ENCODE peak calls at places on chromosomes 5 and 9, in six cellular contexts. One of them, this sample, is unnamed.
A peak's percentile ranks its signal among the peaks of the same experiment; 100 is the strongest.

GRCh38 chr5:92939428-92939827 is 641.6 kb downstream of the NR2F1-AS1 start:
- DNase-seq in GM23248: no peak
- DNase-seq in mesendoderm: peak; percentile 51
- DNase-seq in kidney: no peak
- DNase-seq in MM.1S: no peak
- DNase-seq in H1: no peak
- DNase-seq in this sample: no peak

GRCh38 chr5:60436518-60436917 is 263.4 kb downstream of the DEPDC1B start:
- DNase-seq in GM23248: no peak
- DNase-seq in mesendoderm: no peak
- DNase-seq in kidney: no peak
- DNase-seq in MM.1S: no peak
- DNase-seq in H1: no peak
- DNase-seq in this sample: no peak

GRCh38 chr5:143554194-143554717 is 150.8 kb upstream of the NR3C1 start:
- DNase-seq in GM23248: peak; percentile 98
- DNase-seq in mesendoderm: no peak
- DNase-seq in kidney: no peak
- DNase-seq in MM.1S: peak; percentile 20
- DNase-seq in H1: no peak
- DNase-seq in this sample: no peak

GRCh38 chr5:62328772-62329491 is 22.9 kb downstream of the KIF2A start:
- DNase-seq in GM23248: no peak
- DNase-seq in mesendoderm: no peak
- DNase-seq in kidney: no peak
- DNase-seq in MM.1S: no peak
- DNase-seq in H1: no peak
- DNase-seq in this sample: no peak

GRCh38 chr5:57780959-57781325 is 298.3 kb upstream of the ACTBL2 start:
- DNase-seq in GM23248: no peak
- DNase-seq in mesendoderm: no peak
- DNase-seq in kidney: no peak
- DNase-seq in MM.1S: no peak
- DNase-seq in H1: no peak
- DNase-seq in this sample: no peak

GRCh38 chr5:173016069-173016455 is 32.5 kb downstream of the ATP6V0E1 start:
- DNase-seq in GM23248: no peak
- DNase-seq in mesendoderm: peak; percentile 83
- DNase-seq in kidney: no peak
- DNase-seq in MM.1S: no peak
- DNase-seq in H1: no peak
- DNase-seq in this sample: peak; percentile 62

GRCh38 chr5:78889759-78890158 is 95.4 kb downstream of the ARSB start:
- DNase-seq in GM23248: peak; percentile 92
- DNase-seq in mesendoderm: no peak
- DNase-seq in kidney: no peak
- DNase-seq in MM.1S: no peak
- DNase-seq in H1: no peak
- DNase-seq in this sample: no peak

GRCh38 chr9:35862328-35862727 is 7.9 kb downstream of the OR13J1 start:
- DNase-seq in GM23248: no peak
- DNase-seq in mesendoderm: no peak
- DNase-seq in kidney: no peak
- DNase-seq in MM.1S: no peak
- DNase-seq in H1: no peak
- DNase-seq in this sample: no peak

GRCh38 chr9:115241641-115242040 is 123.7 kb upstream of the TNC start:
- DNase-seq in GM23248: no peak
- DNase-seq in mesendoderm: no peak
- DNase-seq in kidney: no peak
- DNase-seq in MM.1S: no peak
- DNase-seq in H1: no peak
- DNase-seq in this sample: no peak

GRCh38 chr5:54740141-54740540 is 222.6 kb downstream of the SNX18 start:
- DNase-seq in GM23248: no peak
- DNase-seq in mesendoderm: no peak
- DNase-seq in kidney: no peak
- DNase-seq in MM.1S: no peak
- DNase-seq in H1: no peak
- DNase-seq in this sample: no peak

GRCh38 chr5:177131711-177132503 is 1.7 kb upstream of the NSD1 start:
- DNase-seq in GM23248: no peak
- DNase-seq in mesendoderm: peak; percentile 70
- DNase-seq in kidney: peak; percentile 84
- DNase-seq in MM.1S: no peak
- DNase-seq in H1: no peak
- DNase-seq in this sample: peak; percentile 84

GRCh38 chr5:10521466-10522223 is 42.2 kb upstream of the ANKRD33B start:
- DNase-seq in GM23248: no peak
- DNase-seq in mesendoderm: peak; percentile 62
- DNase-seq in kidney: peak; percentile 15
- DNase-seq in MM.1S: no peak
- DNase-seq in H1: no peak
- DNase-seq in this sample: peak; percentile 84

GRCh38 chr5:37717613-37718431 is 122.0 kb downstream of the GDNF start:
- DNase-seq in GM23248: peak; percentile 53
- DNase-seq in mesendoderm: peak; percentile 10
- DNase-seq in kidney: no peak
- DNase-seq in MM.1S: no peak
- DNase-seq in H1: no peak
- DNase-seq in this sample: no peak

GRCh38 chr9:114163517-114163924 is 8.2 kb downstream of the COL27A1 start:
- DNase-seq in GM23248: peak; percentile 72
- DNase-seq in mesendoderm: peak; percentile 61
- DNase-seq in kidney: peak; percentile 89
- DNase-seq in MM.1S: peak; percentile 61
- DNase-seq in H1: no peak
- DNase-seq in this sample: peak; percentile 76

GRCh38 chr5:81156732-81157131 is 76.4 kb upstream of the CKMT2 start:
- DNase-seq in GM23248: no peak
- DNase-seq in mesendoderm: no peak
- DNase-seq in kidney: no peak
- DNase-seq in MM.1S: no peak
- DNase-seq in H1: no peak
- DNase-seq in this sample: no peak

GRCh38 chr5:135355182-135355581 is 43.8 kb downstream of the MACROH2A1 start:
- DNase-seq in GM23248: peak; percentile 67
- DNase-seq in mesendoderm: no peak
- DNase-seq in kidney: no peak
- DNase-seq in MM.1S: no peak
- DNase-seq in H1: no peak
- DNase-seq in this sample: no peak
- H3K9ac ChIP-seq in GM23248: peak overlapping the region; percentile 35
- H3K9ac ChIP-seq in mesendoderm: no peak overlapping the region
- H3K9ac ChIP-seq in kidney: no peak overlapping the region
- H3K9ac ChIP-seq in MM.1S: no peak overlapping the region
- H3K9ac ChIP-seq in H1: no peak overlapping the region
- H3K9ac ChIP-seq in this sample: no peak overlapping the region

GRCh38 chr5:15560421-15560820 is 60.4 kb downstream of the FBXL7 start:
- DNase-seq in GM23248: no peak
- DNase-seq in mesendoderm: no peak
- DNase-seq in kidney: no peak
- DNase-seq in MM.1S: no peak
- DNase-seq in H1: no peak
- DNase-seq in this sample: no peak

GRCh38 chr5:15550502-15551115 is 50.6 kb downstream of the FBXL7 start:
- DNase-seq in GM23248: no peak
- DNase-seq in mesendoderm: no peak
- DNase-seq in kidney: no peak
- DNase-seq in MM.1S: no peak
- DNase-seq in H1: no peak
- DNase-seq in this sample: no peak

GRCh38 chr5:15555176-15555575 is 55.2 kb downstream of the FBXL7 start:
- DNase-seq in GM23248: no peak
- DNase-seq in mesendoderm: no peak
- DNase-seq in kidney: no peak
- DNase-seq in MM.1S: no peak
- DNase-seq in H1: no peak
- DNase-seq in this sample: no peak

GRCh38 chr5:15554542-15554941 is 54.6 kb downstream of the FBXL7 start:
- DNase-seq in GM23248: no peak
- DNase-seq in mesendoderm: peak; percentile 45
- DNase-seq in kidney: no peak
- DNase-seq in MM.1S: no peak
- DNase-seq in H1: peak; percentile 29
- DNase-seq in this sample: peak; percentile 55
- H3K27ac ChIP-seq in GM23248: no peak overlapping the region
- H3K27ac ChIP-seq in mesendoderm: no peak overlapping the region
- H3K27ac ChIP-seq in kidney: no peak overlapping the region
- H3K27ac ChIP-seq in MM.1S: no peak overlapping the region
- H3K27ac ChIP-seq in H1: peak overlapping the region; percentile 78
- H3K27ac ChIP-seq in this sample: no peak overlapping the region

GRCh38 chr5:151213803-151214613 is 9.9 kb downstream of the CCDC69 start:
- DNase-seq in GM23248: peak; percentile 28
- DNase-seq in mesendoderm: peak; percentile 85
- DNase-seq in kidney: peak; percentile 88
- DNase-seq in MM.1S: peak; percentile 94
- DNase-seq in H1: no peak
- DNase-seq in this sample: peak; percentile 82
- H3K9ac ChIP-seq in GM23248: no peak overlapping the region
- H3K9ac ChIP-seq in mesendoderm: peak overlapping the region; percentile 22
- H3K9ac ChIP-seq in kidney: no peak overlapping the region
- H3K9ac ChIP-seq in MM.1S: peak overlapping the region; percentile 40
- H3K9ac ChIP-seq in H1: no peak overlapping the region
- H3K9ac ChIP-seq in this sample: no peak overlapping the region

DNA sequence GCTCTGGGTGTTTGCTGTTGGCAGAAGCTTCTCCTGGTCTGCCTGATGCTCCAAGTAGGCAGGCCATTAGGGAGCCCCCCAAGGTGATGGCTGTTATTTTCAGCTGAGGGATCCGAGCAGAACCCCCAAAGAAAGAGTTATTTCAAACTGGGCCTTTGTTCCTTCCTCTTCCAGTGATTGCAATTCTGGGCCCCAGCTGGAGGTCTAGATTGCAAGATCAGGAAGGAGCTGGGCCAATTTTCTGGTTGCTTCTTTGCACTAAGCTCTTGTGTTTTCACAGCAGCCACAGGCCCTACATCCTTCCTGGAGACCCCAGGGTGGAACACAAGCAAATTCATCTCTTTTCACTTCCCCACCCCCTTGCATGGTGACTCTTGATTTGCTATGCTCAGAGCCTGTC is 215.0 kb downstream of the SEMA6A start:
- DNase-seq in GM23248: no peak
- DNase-seq in mesendoderm: peak; percentile 25
- DNase-seq in kidney: no peak
- DNase-seq in MM.1S: no peak
- DNase-seq in H1: no peak
- DNase-seq in this sample: no peak
- H3K27ac ChIP-seq in GM23248: no peak overlapping the region
- H3K27ac ChIP-seq in mesendoderm: no peak overlapping the region
- H3K27ac ChIP-seq in kidney: no peak overlapping the region
- H3K27ac ChIP-seq in MM.1S: peak overlapping the region; percentile 27
- H3K27ac ChIP-seq in H1: no peak overlapping the region
- H3K27ac ChIP-seq in this sample: no peak overlapping the region

GRCh38 chr9:33202552-33203300 is 35.6 kb upstream of the B4GALT1 start:
- DNase-seq in GM23248: peak; percentile 47
- DNase-seq in mesendoderm: no peak
- DNase-seq in kidney: peak; percentile 77
- DNase-seq in MM.1S: peak; percentile 86
- DNase-seq in H1: no peak
- DNase-seq in this sample: no peak
- H3K9ac ChIP-seq in GM23248: no peak overlapping the region
- H3K9ac ChIP-seq in mesendoderm: no peak overlapping the region
- H3K9ac ChIP-seq in kidney: no peak overlapping the region
- H3K9ac ChIP-seq in MM.1S: peak overlapping the region; percentile 45
- H3K9ac ChIP-seq in H1: no peak overlapping the region
- H3K9ac ChIP-seq in this sample: no peak overlapping the region

GRCh38 chr5:14025566-14026276 is 81.2 kb upstream of the DNAH5 start:
- DNase-seq in GM23248: no peak
- DNase-seq in mesendoderm: peak; percentile 63
- DNase-seq in kidney: no peak
- DNase-seq in MM.1S: no peak
- DNase-seq in H1: no peak
- DNase-seq in this sample: no peak
- H3K27ac ChIP-seq in GM23248: no peak overlapping the region
- H3K27ac ChIP-seq in mesendoderm: no peak overlapping the region
- H3K27ac ChIP-seq in kidney: no peak overlapping the region
- H3K27ac ChIP-seq in MM.1S: no peak overlapping the region
- H3K27ac ChIP-seq in H1: no peak overlapping the region
- H3K27ac ChIP-seq in this sample: no peak overlapping the region

This sample was measured in endodermal cell.